ENCODE peak calls at places on chromosomes 5 and 9, in four cellular contexts. E is K562, D is HepG2, V is GM12878. Q is an unnamed sample.

GRCh38 chr5:106454651-106455415 is 1215.9 kb downstream of the EFNA5 start:
- DNase-seq in E (peak), D (peak), V (no peak), Q (peak)

GRCh38 chr9:123339666-123340414 is 16.2 kb upstream of the CRB2 start:
- DNase-seq in E (peak), D (no peak), V (peak), Q (no peak)

GRCh38 chr9:134365791-134366222 is 39.6 kb downstream of the RXRA start:
- DNase-seq in E (no peak), D (no peak), V (no peak), Q (no peak)

GRCh38 chr9:128072144-128073021 is 4.4 kb downstream of the SLC25A25 start:
- DNase-seq in E (peak), D (no peak), V (peak), Q (no peak)

GRCh38 chr9:124238546-124239140 is 19.1 kb upstream of the NEK6 start:
- DNase-seq in E (no peak), D (no peak), V (no peak), Q (no peak)

GRCh38 chr9:115717298-115717697 is 436.3 kb upstream of the PAPPA start:
- DNase-seq in E (no peak), D (no peak), V (no peak), Q (no peak)

GRCh38 chr9:6351757-6352156 is 23.6 kb downstream of the TPD52L3 start:
- DNase-seq in E (no peak), D (no peak), V (no peak), Q (no peak)

GRCh38 chr9:91043786-91044185 is 242.2 kb downstream of the SYK start:
- DNase-seq in E (no peak), D (no peak), V (no peak), Q (no peak)

GRCh38 chr5:124252094-124252750 is 494.2 kb downstream of the ZNF608 start:
- DNase-seq in E (no peak), D (no peak), V (no peak), Q (no peak)

GRCh38 chr9:127754099-127754760 is 19.1 kb upstream of the TOR2A start:
- DNase-seq in E (peak), D (no peak), V (no peak), Q (peak)

GRCh38 chr9:124054671-124055212 is 43.2 kb downstream of the LHX2 start:
- DNase-seq in E (peak), D (peak), V (peak), Q (no peak)

GRCh38 chr9:114484854-114485443 is 20.3 kb downstream of the WHRN start:
- DNase-seq in E (peak), D (no peak), V (peak), Q (no peak)

DNA sequence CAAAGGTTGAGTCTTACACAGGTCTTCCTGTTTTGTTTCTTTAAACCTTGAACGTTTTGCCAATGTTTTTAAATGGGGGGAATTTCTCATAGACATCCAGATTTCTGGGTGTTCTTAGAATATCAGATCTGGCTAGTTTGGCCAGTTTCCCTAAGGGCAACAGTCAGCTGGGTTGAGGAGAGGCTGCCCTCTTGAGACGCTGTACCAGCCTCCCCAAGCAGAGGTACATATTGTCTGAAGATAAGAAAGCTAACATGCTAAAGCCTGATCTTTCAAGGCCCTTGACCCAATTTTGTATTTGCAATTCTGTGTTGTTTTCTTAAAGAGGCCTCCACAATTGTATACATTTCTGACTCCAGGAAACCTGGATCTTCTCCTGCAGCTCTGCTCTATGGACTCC is 21.9 kb upstream of the SH3GL2 start:
- DNase-seq in E (no peak), D (no peak), V (no peak), Q (no peak)
- TF ChIP-seq BHLHE40 in E (no peak), D (no peak), V (no peak), Q (no peak)

GRCh38 chr5:126499278-126499677 is 76.1 kb downstream of the GRAMD2B start:
- DNase-seq in E (no peak), D (no peak), V (no peak), Q (no peak)
- TF ChIP-seq FOXM1 in E (no peak), D (no peak), V (no peak), Q (no peak)

GRCh38 chr9:76893395-76893932 is 12.4 kb downstream of the PRUNE2 start:
- DNase-seq in E (no peak), D (no peak), V (no peak), Q (no peak)
- TF ChIP-seq BHLHE40 in E (no peak), D (no peak), V (no peak), Q (no peak)

GRCh38 chr5:86880785-86881492 is 263.2 kb downstream of the COX7C start:
- DNase-seq in E (peak), D (peak), V (peak), Q (peak)
- TF ChIP-seq FOXM1 in E (no peak), D (no peak), V (no peak), Q (no peak)

GRCh38 chr5:145124806-145125205 is 710.3 kb downstream of the PRELID2 start:
- DNase-seq in E (no peak), D (no peak), V (no peak), Q (no peak)
- TF ChIP-seq BHLHE40 in E (no peak), D (no peak), V (no peak), Q (no peak)

GRCh38 chr9:131714161-131714646 is 25.7 kb downstream of the RAPGEF1 start:
- DNase-seq in E (no peak), D (no peak), V (no peak), Q (no peak)
- TF ChIP-seq FOXM1 in E (no peak), D (no peak), V (no peak), Q (no peak)

Q was measured in HEK293T.